ENCODE peak calls at places on chromosomes 13 and 19, in four cellular contexts. S is adrenal gland; O is iPS-NIHi11; H is CD4-positive, CD25-positive, alpha-beta regulatory T cell. P is an unnamed sample.

GRCh38 chr19:44661205-44661604 is 10.1 kb upstream of the CEACAM19 start:
- DNase-seq in S (no peak), H (no peak), O (no peak), P (no peak)

GRCh38 chr19:12952488-12953455 is 4.3 kb downstream of the GADD45GIP1 start:
- DNase-seq in H (no peak), S (peak), O (no peak), P (no peak)

GRCh38 chr19:13083627-13084026 is 19.0 kb downstream of the LYL1 start:
- DNase-seq in S (no peak), O (no peak), H (no peak), P (no peak)

GRCh38 chr19:28831464-28831863 is 381.5 kb downstream of the UQCRFS1 start:
- DNase-seq in H (no peak), S (no peak), O (peak), P (no peak)

GRCh38 chr13:36006347-36006746 is 124.8 kb downstream of the DCLK1 start:
- DNase-seq in H (no peak), O (no peak), S (no peak), P (no peak)

GRCh38 chr19:50020481-50020880 is 4.7 kb downstream of the VRK3 start:
- DNase-seq in O (no peak), S (no peak), H (no peak), P (no peak)

GRCh38 chr19:43699506-43700367 is 16.1 kb upstream of the IRGC start:
- DNase-seq in H (no peak), O (peak), S (no peak), P (no peak)

GRCh38 chr13:28820099-28821051 is at the start of gene MTUS2:
- DNase-seq in H (no peak), O (peak), S (no peak), P (peak)

GRCh38 chr13:24629320-24629719 is 50.9 kb upstream of the ATP12A start:
- DNase-seq in H (no peak), S (peak), O (no peak), P (no peak)

GRCh38 chr13:23378009-23378632 is 55.4 kb downstream of the SACS start:
- DNase-seq in S (peak), O (peak), H (no peak), P (peak)

GRCh38 chr13:111431241-111431640 is 110.8 kb downstream of the TEX29 start:
- DNase-seq in S (no peak), H (no peak), O (no peak), P (no peak)

GRCh38 chr19:17703823-17704463 is 15.3 kb upstream of the MAP1S start:
- DNase-seq in S (peak), O (peak), H (peak), P (peak)

GRCh38 chr19:1467228-1467511 is 11.8 kb downstream of the C19orf25 start:
- DNase-seq in H (no peak), O (no peak), S (no peak), P (no peak)

GRCh38 chr19:41934849-41935374 is 6.7 kb upstream of the ERFL start:
- DNase-seq in O (peak), H (peak), S (peak), P (peak)

GRCh38 chr13:62357887-62358645 is 942.4 kb upstream of the PCDH20 start:
- DNase-seq in O (peak), H (no peak), S (no peak), P (no peak)

GRCh38 chr19:38024991-38025716 is 118.1 kb downstream of the SIPA1L3 start:
- DNase-seq in S (no peak), O (peak), H (no peak), P (no peak)

GRCh38 chr19:49952475-49952829 is 8.5 kb downstream of the SIGLEC11 start:
- DNase-seq in H (no peak), O (no peak), S (no peak), P (no peak)

GRCh38 chr13:102117175-102117830 is 284.5 kb downstream of the FGF14 start:
- DNase-seq in S (no peak), H (no peak), O (no peak), P (no peak)

GRCh38 chr13:32045963-32046785 is 14.6 kb downstream of the FRY start:
- DNase-seq in H (no peak), S (peak), O (no peak), P (peak)

GRCh38 chr13:70362820-70363219 is 254.6 kb upstream of the KLHL1 start:
- DNase-seq in S (no peak), O (no peak), H (no peak), P (no peak)

GRCh38 chr13:98143157-98143553 is 261 bp downstream of the FARP1 start:
- DNase-seq in O (no peak), H (no peak), S (no peak), P (no peak)

GRCh38 chr13:97359181-97360057 is 74.5 kb upstream of the RAP2A start:
- DNase-seq in O (peak), H (peak), S (peak), P (peak)

GRCh38 chr13:48043789-48044503 is 6.4 kb downstream of the NUDT15 start:
- DNase-seq in O (no peak), H (no peak), S (no peak), P (no peak)

GRCh38 chr19:19575411-19575810 is 37.3 kb downstream of the CILP2 start:
- DNase-seq in H (no peak), O (peak), S (no peak), P (no peak)

GRCh38 chr19:18428837-18429674 is 8.9 kb downstream of the ISYNA1 start:
- DNase-seq in H (peak), O (peak), S (peak), P (peak)

GRCh38 chr13:71659427-71659826 is 207.6 kb downstream of the DACH1 start:
- DNase-seq in H (no peak), O (no peak), S (no peak), P (no peak)

GRCh38 chr13:106480511-106480910 is 55.0 kb downstream of the EFNB2 start:
- DNase-seq in O (no peak), S (no peak), H (no peak), P (no peak)

GRCh38 chr13:36910545-36910944 is 9.5 kb downstream of the SMAD9 start:
- DNase-seq in S (no peak), H (no peak), O (no peak), P (no peak)

GRCh38 chr13:61276401-61276800 is 139.2 kb downstream of the PCDH20 start:
- DNase-seq in O (no peak), S (no peak), H (no peak), P (no peak)